ENCODE peak calls at places on chromosomes 13 and 19, in ten cellular contexts. K is transverse colon, O is MM.1S, Q is epithelial cell of prostate, X is substantia nigra, D is heart left ventricle, M is neuronal stem cell, S is aorta, I is RWPE1, A is fibroblast of lung. B is an unnamed sample.

GRCh38 chr19:47423203-47423882 is 4.0 kb upstream of the MEIS3 start:
- DNase-seq in K (no peak), O (no peak), X (no peak), S (no peak), Q (no peak), D (no peak), M (no peak), A (no peak), I (no peak), B (no peak)

GRCh38 chr13:44904982-44905381 is 84.3 kb downstream of the NUFIP1 start:
- DNase-seq in K (peak), S (peak), X (peak), M (no peak), I (peak), O (no peak), A (peak), Q (no peak), D (peak), B (no peak)

GRCh38 chr13:51618626-51619025 is 34.4 kb downstream of the WDFY2 start:
- DNase-seq in M (no peak), X (peak), D (no peak), K (no peak), A (no peak), O (no peak), S (no peak), Q (no peak), I (no peak), B (no peak)

GRCh38 chr13:110258876-110259631 is 47.9 kb downstream of the COL4A1 start:
- DNase-seq in O (no peak), A (peak), X (no peak), Q (no peak), M (no peak), S (no peak), I (peak), K (no peak), D (no peak), B (no peak)

GRCh38 chr13:111519041-111519440 is 198.6 kb downstream of the TEX29 start:
- DNase-seq in O (no peak), M (no peak), S (no peak), K (no peak), I (no peak), A (no peak), Q (no peak), D (no peak), X (no peak), B (no peak)

GRCh38 chr13:48532146-48532472 is 771 bp downstream of the RCBTB2 start:
- DNase-seq in X (no peak), S (no peak), K (no peak), M (no peak), A (peak), D (no peak), Q (no peak), O (peak), I (no peak), B (no peak)

GRCh38 chr13:106100261-106100919 is 435.1 kb downstream of the EFNB2 start:
- DNase-seq in D (peak), K (peak), S (no peak), I (no peak), A (no peak), X (no peak), O (no peak), Q (no peak), M (peak), B (no peak)

GRCh38 chr19:13782537-13782936 is 8.3 kb downstream of the C19orf53 start:
- DNase-seq in S (no peak), Q (no peak), A (no peak), D (no peak), I (no peak), X (no peak), K (no peak), M (no peak), O (no peak), B (no peak)

GRCh38 chr19:58366576-58367430 is 4.3 kb upstream of the ZNF497 start:
- DNase-seq in X (no peak), A (no peak), M (no peak), O (no peak), I (no peak), K (no peak), S (no peak), Q (no peak), D (no peak), B (no peak)

GRCh38 chr13:97496511-97496910 is 62.5 kb downstream of the RAP2A start:
- DNase-seq in S (no peak), D (no peak), O (no peak), I (no peak), X (no peak), K (no peak), M (no peak), Q (no peak), A (peak), B (no peak)

GRCh38 chr19:3129112-3129511 is 6.7 kb upstream of the GNA15 start:
- DNase-seq in D (peak), A (peak), K (no peak), Q (no peak), M (no peak), I (no peak), O (no peak), S (no peak), X (no peak), B (peak)

GRCh38 chr13:81929988-81930387 is 1589.1 kb upstream of the SPRY2 start:
- DNase-seq in O (no peak), I (peak), K (no peak), Q (no peak), D (no peak), M (peak), A (peak), S (no peak), X (no peak), B (no peak)

GRCh38 chr19:37957176-37957575 is 50.2 kb downstream of the SIPA1L3 start:
- DNase-seq in A (no peak), D (no peak), M (no peak), K (no peak), S (no peak), O (no peak), X (no peak), I (no peak), Q (no peak), B (no peak)

GRCh38 chr19:438416-438958 is 22.3 kb downstream of the SHC2 start:
- DNase-seq in S (no peak), A (no peak), Q (no peak), I (no peak), M (no peak), D (no peak), K (no peak), X (no peak), O (no peak), B (no peak)

GRCh38 chr19:51552996-51553725 is 17.9 kb upstream of the ZNF175 start:
- DNase-seq in O (no peak), X (peak), K (peak), I (peak), M (peak), Q (peak), D (peak), A (peak), S (peak), B (peak)

GRCh38 chr19:17973759-17974158 is 6.9 kb downstream of the KCNN1 start:
- DNase-seq in A (no peak), S (no peak), D (no peak), M (no peak), X (no peak), I (no peak), O (no peak), K (no peak), Q (no peak), B (no peak)

DNA sequence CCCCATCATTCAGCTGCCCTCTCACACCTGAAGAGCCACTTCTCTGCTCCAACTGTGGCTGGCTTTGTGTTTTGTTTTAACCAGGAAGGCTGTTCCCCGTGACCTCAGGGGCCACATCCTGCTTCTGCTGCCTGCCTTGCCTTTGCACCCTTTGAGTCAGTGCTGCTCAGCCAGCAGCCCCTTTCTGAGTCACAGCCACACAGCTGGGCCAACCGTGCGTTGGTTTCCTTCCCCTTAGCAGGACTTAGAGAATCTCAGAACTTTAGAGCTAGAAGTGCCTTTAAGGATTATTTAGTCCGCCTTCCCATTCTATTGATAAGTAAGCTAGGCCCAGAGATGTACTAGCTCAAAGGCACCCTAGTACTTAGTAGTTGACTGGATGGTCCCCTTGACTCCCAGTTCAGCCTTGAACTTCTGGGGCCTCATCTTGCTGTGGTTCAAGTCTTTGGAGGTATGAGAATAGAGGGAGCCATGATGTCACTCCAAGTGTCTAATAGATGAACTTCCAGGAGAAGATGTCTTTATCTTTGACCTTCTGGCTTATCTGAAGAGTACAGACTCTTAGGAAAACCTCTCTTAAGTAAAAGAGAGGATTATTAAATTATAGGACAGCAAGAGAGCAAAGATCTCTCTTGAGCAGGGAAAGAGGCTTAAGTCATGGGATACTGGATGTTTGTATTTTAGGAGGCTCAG is 8.0 kb downstream of the RGCC start:
- DNase-seq in S (peak), X (peak), A (peak), D (peak), Q (peak), O (peak), K (peak), M (no peak), I (peak), B (peak)
- H3K27ac ChIP-seq in S (peak), X (peak), A (peak), D (peak), Q (peak), O (no peak), K (peak), M (no peak), I (no peak), B (peak)

GRCh38 chr13:23983671-23984070 is 86.4 kb upstream of the C1QTNF9B start:
- DNase-seq in Q (no peak), K (no peak), A (no peak), X (no peak), O (no peak), S (no peak), I (no peak), M (no peak), D (no peak), B (no peak)

GRCh38 chr13:23980160-23980551 is 82.9 kb upstream of the C1QTNF9B start:
- DNase-seq in S (peak), X (peak), Q (no peak), I (peak), O (peak), M (peak), A (peak), D (peak), K (peak), B (no peak)

GRCh38 chr13:23985060-23985459 is 87.8 kb upstream of the C1QTNF9B start:
- DNase-seq in X (no peak), K (no peak), I (no peak), A (no peak), D (no peak), M (no peak), O (no peak), Q (no peak), S (no peak), B (no peak)

GRCh38 chr13:23984541-23984940 is 87.2 kb upstream of the C1QTNF9B start:
- DNase-seq in I (peak), S (no peak), D (no peak), Q (no peak), A (no peak), K (no peak), O (no peak), X (no peak), M (no peak), B (no peak)

DNA sequence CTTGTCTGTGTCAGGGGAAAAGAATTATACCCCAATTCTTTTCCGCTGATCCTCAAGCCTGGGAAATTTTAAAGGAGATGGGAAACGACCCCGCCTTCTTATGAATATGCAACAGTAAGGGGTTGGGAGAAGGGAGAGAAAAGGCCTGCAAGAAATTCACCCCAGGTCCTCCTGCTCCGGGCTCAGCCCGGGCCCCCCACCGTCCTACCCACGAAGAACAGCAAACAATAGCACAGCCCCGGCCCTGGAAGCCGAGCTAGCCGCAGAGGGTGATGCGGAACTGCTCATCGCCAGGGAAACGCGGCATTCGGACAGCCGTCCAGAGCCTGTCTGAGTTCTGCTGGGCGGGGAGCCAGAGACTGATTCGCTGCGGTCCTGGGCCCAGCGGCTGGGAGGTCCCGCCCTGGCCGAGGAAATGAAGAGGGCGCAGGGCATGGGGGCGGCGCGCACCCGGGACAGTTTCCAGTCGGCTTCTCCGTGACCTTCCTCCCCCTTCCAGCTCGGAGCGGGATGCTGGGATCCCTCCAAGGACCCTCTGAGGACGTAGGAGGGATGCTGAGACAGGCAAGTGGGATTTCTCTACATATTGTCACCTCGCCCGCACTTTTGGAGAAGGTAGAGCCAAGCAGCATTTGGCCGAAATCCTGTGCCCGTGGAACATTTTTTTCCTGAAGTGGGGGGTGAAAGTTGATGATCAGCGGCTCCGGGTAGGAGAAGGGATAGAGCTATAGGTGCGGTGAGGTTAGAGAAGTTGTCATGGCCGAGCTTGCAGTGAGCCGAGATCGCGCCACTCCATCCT is 82.3 kb upstream of the C1QTNF9B start:
- DNase-seq in O (peak), D (peak), X (peak), I (peak), A (peak), M (peak), Q (no peak), S (peak), K (peak), B (no peak)
- H3K27ac ChIP-seq in O (no peak), D (peak), X (peak), I (peak), A (peak), M (peak), Q (no peak), S (no peak), K (peak), B (no peak)

GRCh38 chr13:30898721-30899188 is 7.3 kb upstream of the MEDAG start:
- DNase-seq in K (no peak), D (peak), X (no peak), S (peak), A (peak), O (no peak), M (no peak), I (peak), Q (no peak), B (no peak)

GRCh38 chr13:30898070-30898469 is 8.0 kb upstream of the MEDAG start:
- DNase-seq in Q (no peak), I (no peak), A (no peak), X (no peak), O (no peak), D (no peak), M (no peak), S (no peak), K (no peak), B (no peak)

GRCh38 chr13:30892966-30893365 is 13.1 kb upstream of the MEDAG start:
- DNase-seq in I (no peak), X (no peak), K (no peak), Q (no peak), S (peak), O (no peak), A (peak), M (no peak), D (peak), B (peak)

GRCh38 chr13:30900952-30901749 is 4.9 kb upstream of the MEDAG start:
- DNase-seq in D (no peak), M (no peak), I (no peak), X (no peak), O (no peak), S (no peak), Q (no peak), A (no peak), K (no peak), B (no peak)

GRCh38 chr13:30895773-30896172 is 10.3 kb upstream of the MEDAG start:
- DNase-seq in Q (no peak), A (peak), M (no peak), K (no peak), S (peak), O (no peak), X (no peak), I (peak), D (peak), B (no peak)
- H3K27ac ChIP-seq in Q (no peak), A (peak), M (no peak), K (peak), S (peak), O (no peak), X (no peak), I (no peak), D (peak), B (no peak)

DNA sequence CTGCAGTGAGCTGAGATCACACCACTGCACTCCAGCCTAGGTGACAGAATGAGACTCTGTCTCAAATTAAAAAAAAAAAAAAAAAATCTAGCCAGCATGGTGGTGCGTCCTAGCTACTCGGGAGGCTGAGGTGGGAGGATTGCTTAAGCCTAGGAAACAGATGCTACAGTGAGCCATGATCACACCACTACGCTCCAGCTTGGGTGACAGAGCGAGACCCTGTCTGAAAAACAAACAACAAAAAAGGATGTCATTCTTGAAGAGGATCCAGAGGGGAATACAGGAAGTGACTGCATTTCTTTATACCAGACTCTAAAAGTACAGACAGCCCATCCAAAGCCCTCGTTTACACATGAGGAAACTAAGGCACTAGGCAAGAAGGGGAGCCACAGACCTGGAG is 55.2 kb downstream of the EPS15L1 start:
- DNase-seq in S (no peak), M (no peak), Q (no peak), K (no peak), I (no peak), A (no peak), O (no peak), X (no peak), D (no peak), B (no peak)
- H3K27ac ChIP-seq in S (no peak), M (no peak), Q (no peak), K (no peak), I (peak), A (no peak), O (no peak), X (no peak), D (peak), B (no peak)

DNA sequence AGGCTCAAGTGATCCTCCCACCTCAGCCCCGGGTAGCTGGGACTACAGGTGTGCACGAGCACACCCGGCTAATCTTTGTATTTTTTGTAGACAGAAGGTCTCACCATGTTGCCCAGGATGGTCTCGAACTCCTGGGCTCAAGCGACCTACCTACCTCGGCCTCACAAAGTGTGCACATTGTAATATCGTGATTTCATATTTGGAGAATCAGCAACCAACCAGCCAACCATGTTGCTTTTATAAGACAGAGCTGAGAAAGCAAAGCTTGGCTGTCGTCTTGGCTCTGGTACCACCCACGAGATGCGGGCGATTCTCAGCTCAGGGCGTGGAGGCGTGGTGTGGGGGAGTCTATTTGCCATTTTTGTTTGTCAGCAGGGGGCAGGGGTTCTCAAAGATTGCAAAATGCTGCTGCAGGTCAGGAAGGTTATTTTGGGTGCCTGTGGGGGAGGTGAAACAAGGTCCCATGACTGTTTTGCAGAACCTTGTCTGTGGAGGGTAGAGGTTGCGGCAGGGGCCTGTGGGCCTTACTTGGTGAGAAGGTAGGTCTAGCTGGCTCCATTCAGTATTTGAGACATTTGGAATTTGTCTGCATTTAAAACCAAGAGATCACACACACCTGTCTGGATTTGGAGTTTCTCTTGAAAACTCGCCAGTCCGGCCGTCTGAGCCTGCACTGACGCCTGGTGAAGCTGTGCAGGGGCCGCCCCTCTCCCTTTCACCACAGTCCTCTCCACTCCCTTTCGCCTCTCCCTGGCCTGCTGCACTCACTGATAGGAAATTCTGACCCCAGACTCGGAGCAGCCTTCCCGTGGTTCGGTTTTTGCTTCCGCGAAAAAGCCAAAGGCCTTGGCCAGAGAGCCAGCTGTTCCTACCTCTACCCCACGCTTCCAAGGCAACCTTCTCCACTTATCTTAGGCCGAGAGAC is 15.4 kb downstream of the TNFAIP8L1 start:
- DNase-seq in D (no peak), I (no peak), Q (no peak), A (no peak), O (no peak), M (no peak), X (no peak), K (no peak), S (no peak), B (peak)
- H3K27ac ChIP-seq in D (peak), I (peak), Q (no peak), A (no peak), O (no peak), M (no peak), X (no peak), K (no peak), S (no peak), B (peak)

GRCh38 chr13:41916173-41916954 is 44.5 kb downstream of the VWA8 start:
- DNase-seq in M (no peak), K (no peak), O (peak), X (no peak), D (no peak), I (peak), A (peak), Q (no peak), S (no peak), B (peak)

GRCh38 chr13:41917641-41918040 is 43.3 kb downstream of the VWA8 start:
- DNase-seq in S (no peak), D (no peak), M (no peak), Q (no peak), K (no peak), I (no peak), A (peak), O (no peak), X (no peak), B (peak)

GRCh38 chr13:41919031-41919740 is 41.7 kb downstream of the VWA8 start:
- DNase-seq in O (no peak), K (no peak), Q (no peak), X (no peak), D (no peak), I (no peak), S (no peak), A (no peak), M (no peak), B (peak)

GRCh38 chr13:41915096-41915495 is 45.8 kb downstream of the VWA8 start:
- DNase-seq in K (no peak), O (no peak), X (no peak), M (no peak), A (peak), S (no peak), I (peak), D (no peak), Q (peak), B (no peak)

DNA sequence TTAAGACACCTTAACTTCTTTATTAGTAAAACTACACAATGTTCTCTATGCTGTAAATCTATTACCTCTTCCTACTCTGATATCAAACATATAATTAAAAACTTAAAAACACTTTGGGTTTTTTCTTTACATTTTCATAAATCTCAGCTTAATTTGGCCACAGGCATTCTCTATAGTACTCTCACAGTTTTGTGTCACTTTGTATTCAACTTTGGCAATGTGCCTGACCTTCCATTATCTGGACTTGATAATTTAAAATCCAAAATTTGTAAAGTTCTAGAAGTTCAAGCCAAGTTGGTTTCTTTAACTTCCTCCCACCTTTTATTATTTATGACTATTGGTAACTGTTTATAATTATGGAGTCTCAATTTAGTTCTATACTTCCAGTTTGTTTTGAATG is 46.4 kb downstream of the VWA8 start:
- DNase-seq in M (no peak), K (no peak), Q (no peak), O (no peak), X (no peak), D (no peak), A (no peak), I (no peak), S (no peak), B (no peak)
- H3K27ac ChIP-seq in M (no peak), K (no peak), Q (peak), O (no peak), X (no peak), D (peak), A (no peak), I (no peak), S (no peak), B (no peak)

GRCh38 chr13:58876473-58876872 is 1244.9 kb downstream of the PCDH17 start:
- DNase-seq in X (no peak), S (no peak), I (no peak), Q (no peak), M (no peak), K (no peak), O (no peak), D (no peak), A (no peak), B (no peak)
- H3K27ac ChIP-seq in X (no peak), S (no peak), I (no peak), Q (no peak), M (no peak), K (no peak), O (no peak), D (no peak), A (no peak), B (no peak)